ENCODE peak calls at places on chromosomes 16 and 17, in six cellular contexts. U is left ventricle myocardium inferior, M is cardiac muscle cell, E is heart left ventricle, Q is sigmoid colon, G is A549. B is an unnamed sample. For H3K9me3, the result is how much of the 10 kb centered on the place peaks cover.

GRCh38 chr17:32569171-32570080 is 82.6 kb downstream of the CDK5R1 start:
- DNase-seq in U (no peak), M (no peak), E (no peak), Q (no peak), G (no peak), B (no peak)

GRCh38 chr17:48770954-48771353 is 42.4 kb upstream of the HOXB13 start:
- DNase-seq in U (no peak), M (no peak), E (no peak), Q (no peak), G (no peak), B (no peak)

GRCh38 chr17:76515291-76515949 is 14.2 kb upstream of the RHBDF2 start:
- DNase-seq in U (peak), M (no peak), E (no peak), Q (peak), G (no peak), B (peak)

GRCh38 chr16:85209526-85210121 is 97.4 kb upstream of the CIBAR2 start:
- DNase-seq in U (peak), M (no peak), E (peak), Q (no peak), G (no peak), B (no peak)

GRCh38 chr16:85310868-85311585 is 198.8 kb upstream of the CIBAR2 start:
- DNase-seq in U (peak), M (peak), E (no peak), Q (no peak), G (no peak), B (no peak)

GRCh38 chr17:18267927-18268711 is 7.7 kb downstream of the MIEF2 start:
- DNase-seq in U (no peak), M (peak), E (no peak), Q (no peak), G (no peak), B (no peak)

GRCh38 chr17:40191237-40192208 is 14.3 kb downstream of the RAPGEFL1 start:
- DNase-seq in U (peak), M (peak), E (peak), Q (peak), G (peak), B (peak)

GRCh38 chr16:31182391-31182790 is 2.5 kb downstream of the FUS start:
- DNase-seq in U (no peak), M (no peak), E (no peak), Q (no peak), G (no peak), B (no peak)

GRCh38 chr16:74743668-74744299 is 30.8 kb downstream of the FA2H start:
- DNase-seq in U (no peak), M (no peak), E (no peak), Q (no peak), G (peak), B (no peak)

GRCh38 chr17:9768381-9768934 is 22.9 kb downstream of the DHRS7C start:
- DNase-seq in U (no peak), M (peak), E (no peak), Q (no peak), G (peak), B (no peak)

GRCh38 chr16:73065617-73066313 is 17.8 kb upstream of the ZFHX3 start:
- DNase-seq in U (peak), M (no peak), E (no peak), Q (peak), G (no peak), B (no peak)

GRCh38 chr17:65515959-65516948 is 45.2 kb downstream of the AXIN2 start:
- DNase-seq in U (no peak), M (no peak), E (no peak), Q (peak), G (no peak), B (no peak)

GRCh38 chr16:57689772-57690558 is 4.6 kb upstream of the DRC7 start:
- DNase-seq in U (no peak), M (peak), E (peak), Q (peak), G (no peak), B (peak)

GRCh38 chr16:17369441-17369951 is 101.3 kb downstream of the XYLT1 start:
- DNase-seq in U (peak), M (no peak), E (peak), Q (no peak), G (no peak), B (peak)

GRCh38 chr16:106623-107324 is 28.7 kb downstream of the MPG start:
- DNase-seq in U (no peak), M (peak), E (peak), Q (no peak), G (peak), B (peak)

GRCh38 chr17:58364270-58364942 is 12.4 kb upstream of the SUPT4H1 start:
- DNase-seq in U (no peak), M (peak), E (no peak), Q (no peak), G (no peak), B (no peak)

GRCh38 chr16:15482068-15482747 is 47.8 kb downstream of the BMERB1 start:
- DNase-seq in U (peak), M (no peak), E (peak), Q (peak), G (peak), B (no peak)

GRCh38 chr17:17147821-17148220 is 58.3 kb downstream of the PLD6 start:
- DNase-seq in U (no peak), M (no peak), E (no peak), Q (no peak), G (no peak), B (no peak)

GRCh38 chr16:30829130-30830071 is 42.4 kb upstream of the ZNF629 start:
- DNase-seq in U (no peak), M (no peak), E (no peak), Q (no peak), G (peak), B (no peak)

GRCh38 chr16:66298006-66298405 is 68.5 kb upstream of the CDH5 start:
- DNase-seq in U (no peak), M (no peak), E (no peak), Q (peak), G (no peak), B (no peak)

GRCh38 chr16:3013491-3013951 is 798 bp downstream of the CLDN9 start:
- DNase-seq in U (no peak), M (no peak), E (no peak), Q (no peak), G (no peak), B (no peak)

GRCh38 chr16:80433617-80434016 is 107.2 kb upstream of the DYNLRB2 start:
- DNase-seq in U (no peak), M (no peak), E (no peak), Q (no peak), G (no peak), B (no peak)

GRCh38 chr17:80263253-80264047 is 2.8 kb downstream of the RNF213 start:
- DNase-seq in U (peak), M (no peak), E (peak), Q (peak), G (peak), B (peak)

GRCh38 chr16:77231047-77231446 is 31.8 kb downstream of the SYCE1L start:
- DNase-seq in U (no peak), M (no peak), E (no peak), Q (no peak), G (no peak), B (no peak)

GRCh38 chr16:31480851-31481250 is 2.1 kb upstream of the SLC5A2 start:
- DNase-seq in U (peak), M (no peak), E (no peak), Q (no peak), G (no peak), B (no peak)

GRCh38 chr17:49978501-49978900 is 9.5 kb downstream of the DLX4 start:
- DNase-seq in U (no peak), M (no peak), E (no peak), Q (no peak), G (no peak), B (no peak)

GRCh38 chr17:80219777-80220708 is at the start of the genes SGSH and SLC26A11:
- DNase-seq in U (peak), M (peak), E (peak), Q (peak), G (peak), B (peak)

GRCh38 chr17:74951680-74952421 is 16.2 kb downstream of the OTOP3 start:
- DNase-seq in U (no peak), M (no peak), E (no peak), Q (no peak), G (no peak), B (no peak)

GRCh38 chr17:74952431-74953128 is 16.9 kb downstream of the OTOP3 start:
- DNase-seq in U (no peak), M (no peak), E (no peak), Q (no peak), G (no peak), B (no peak)

GRCh38 chr17:74954665-74955421 is 17.7 kb downstream of the HID1 start:
- DNase-seq in U (no peak), M (no peak), E (no peak), Q (no peak), G (no peak), B (no peak)

GRCh38 chr17:74954115-74954514 is 18.4 kb downstream of the OTOP3 start:
- DNase-seq in U (no peak), M (no peak), E (no peak), Q (no peak), G (no peak), B (no peak)

GRCh38 chr17:74953129-74953687 is 17.5 kb downstream of the OTOP3 start:
- DNase-seq in U (no peak), M (no peak), E (no peak), Q (no peak), G (no peak), B (no peak)
- H3K9me3 ChIP-seq in U (under half), M (under half), E (under half), Q (under half), G (under half), B (under half)

DNA sequence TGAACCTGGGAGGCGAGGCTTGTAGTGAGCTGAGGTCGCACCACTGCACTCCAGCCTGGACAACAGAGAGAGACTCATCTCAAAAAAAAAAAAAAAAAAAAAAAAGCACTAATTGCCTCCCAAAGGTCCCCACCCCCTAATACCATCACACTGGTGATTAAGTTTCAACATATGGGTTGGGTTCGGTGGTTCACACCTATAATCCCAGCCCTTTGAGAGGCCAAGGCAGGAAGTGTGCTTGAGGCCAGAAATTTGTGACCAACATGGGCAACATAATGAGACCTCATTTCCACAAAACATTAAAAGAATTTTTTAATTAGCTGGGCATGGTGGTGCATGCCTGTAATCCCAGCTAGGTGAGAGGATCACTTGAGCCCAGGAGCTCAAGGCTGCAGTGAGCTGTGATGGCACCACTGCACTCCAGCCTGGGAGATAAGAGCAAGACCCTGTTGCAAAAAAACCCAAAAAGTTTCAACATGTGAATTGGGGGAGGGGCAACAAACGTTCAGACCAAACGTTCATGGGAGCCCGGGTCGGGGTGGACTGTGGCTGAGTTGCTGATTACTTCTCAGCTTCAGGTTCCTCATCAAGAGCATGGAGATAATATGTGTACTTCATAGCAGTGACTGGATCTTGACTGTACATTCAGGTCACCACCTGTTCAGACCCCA is 62.1 kb upstream of the NOL11 start:
- DNase-seq in U (no peak), M (no peak), E (no peak), Q (no peak), G (no peak), B (no peak)
- H3K9me3 ChIP-seq in U (under half), M (under half), E (under half), Q (under half), G (under half), B (under half)

GRCh38 chr17:26818736-26819135 is 475.2 kb upstream of the WSB1 start:
- DNase-seq in U (no peak), M (no peak), E (no peak), Q (no peak), G (peak), B (no peak)
- H3K9me3 ChIP-seq in U (half or more), M (under half), E (half or more), Q (under half), G (half or more), B (under half)

GRCh38 chr17:54455251-54455868 is 445.3 kb upstream of the TOM1L1 start:
- DNase-seq in U (no peak), M (no peak), E (no peak), Q (no peak), G (peak), B (no peak)
- H3K9me3 ChIP-seq in U (half or more), M (under half), E (under half), Q (under half), G (under half), B (under half)

GRCh38 chr16:23920899-23921298 is 85.1 kb downstream of the PRKCB start:
- DNase-seq in U (no peak), M (no peak), E (no peak), Q (no peak), G (no peak), B (no peak)

GRCh38 chr16:23922406-23922805 is 86.6 kb downstream of the PRKCB start:
- DNase-seq in U (no peak), M (no peak), E (no peak), Q (no peak), G (no peak), B (no peak)

GRCh38 chr16:23917621-23918020 is 81.8 kb downstream of the PRKCB start:
- DNase-seq in U (no peak), M (no peak), E (no peak), Q (no peak), G (no peak), B (no peak)

GRCh38 chr16:23924138-23924537 is 88.4 kb downstream of the PRKCB start:
- DNase-seq in U (no peak), M (no peak), E (no peak), Q (no peak), G (no peak), B (no peak)

DNA sequence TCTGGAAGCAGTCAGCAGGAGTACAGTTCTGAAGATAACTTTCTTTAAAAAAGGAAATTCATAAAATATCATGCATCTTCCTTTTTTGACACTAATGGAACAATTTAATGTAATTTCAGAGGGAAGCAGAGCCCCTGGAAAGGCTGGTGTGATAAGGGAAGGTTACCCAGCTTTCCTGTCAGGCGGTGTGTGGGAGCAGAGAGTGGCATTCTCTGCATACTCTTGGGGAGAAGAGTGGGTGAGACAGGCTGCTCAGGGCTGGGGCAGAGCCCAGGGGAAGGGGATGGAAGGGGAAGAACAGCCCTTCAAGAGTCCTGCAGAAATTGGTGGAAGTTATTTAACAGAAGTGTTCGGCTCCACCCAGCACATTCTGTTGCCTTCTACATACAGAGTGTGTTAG is 84.7 kb downstream of the PRKCB start:
- DNase-seq in U (no peak), M (no peak), E (no peak), Q (no peak), G (no peak), B (no peak)
- H3K9me3 ChIP-seq in U (under half), M (under half), E (under half), Q (under half), G (under half), B (under half)

GRCh38 chr16:35602116-35602515 is 2142.7 kb downstream of the TP53TG3F start:
- DNase-seq in U (no peak), M (no peak), E (no peak), Q (no peak), G (no peak), B (no peak)
- H3K9me3 ChIP-seq in U (under half), M (under half), E (under half), Q (under half), G (under half), B (under half)

DNA sequence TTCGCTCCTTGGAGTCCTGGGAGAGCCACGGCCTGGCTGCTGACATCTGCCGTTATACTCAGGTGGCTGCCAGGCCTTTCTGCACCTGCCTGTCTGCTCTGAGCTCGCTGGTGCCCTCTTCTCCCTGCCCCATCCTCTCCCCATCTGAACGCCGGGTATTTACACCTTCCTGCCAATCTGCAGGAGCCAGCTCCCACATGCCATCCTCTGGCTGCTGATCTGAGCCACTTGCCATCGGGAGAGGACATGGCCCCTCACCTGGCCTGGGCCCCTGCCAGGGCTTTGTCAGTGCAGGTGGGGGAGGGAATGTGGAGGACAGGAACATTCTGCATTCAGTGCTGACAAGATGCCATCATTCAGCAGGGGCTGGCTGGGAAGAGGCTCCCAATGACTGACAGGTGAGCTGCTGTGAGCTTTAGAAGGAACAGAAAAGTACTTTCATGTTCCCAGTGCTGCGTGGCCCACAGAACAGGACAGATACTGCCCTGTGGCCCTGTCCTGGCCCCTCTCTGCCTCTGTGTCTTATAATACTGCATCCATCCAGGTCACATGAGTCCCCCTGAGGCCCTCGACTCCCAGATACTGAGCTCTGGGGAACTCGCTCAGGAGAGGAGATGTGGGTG is 96.3 kb upstream of the ZNF469 start:
- DNase-seq in U (no peak), M (no peak), E (no peak), Q (no peak), G (no peak), B (no peak)
- H3K9me3 ChIP-seq in U (under half), M (under half), E (under half), Q (under half), G (half or more), B (under half)

DNA sequence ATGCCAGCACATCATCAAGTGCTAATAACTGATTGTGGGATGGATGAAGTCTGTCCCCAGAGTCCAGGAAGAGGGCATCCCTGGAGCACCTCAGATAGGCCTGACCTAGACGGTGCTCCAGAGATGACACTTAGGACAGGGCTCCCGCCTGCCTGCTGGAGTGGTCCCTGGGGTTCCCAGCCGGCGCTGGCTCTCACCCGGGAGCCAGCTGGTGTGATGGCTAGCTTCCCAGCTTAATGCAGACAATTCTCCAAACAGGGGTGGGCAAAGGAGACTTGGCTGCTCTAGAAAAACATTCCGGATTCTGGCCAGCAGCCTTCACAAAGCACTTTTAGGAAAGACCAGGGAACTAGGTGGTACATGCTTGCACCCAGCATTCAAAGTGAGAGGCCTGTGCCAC is 18.6 kb downstream of the ACE start:
- DNase-seq in U (no peak), M (no peak), E (no peak), Q (no peak), G (no peak), B (no peak)
- H3K9me3 ChIP-seq in U (under half), M (under half), E (under half), Q (under half), G (under half), B (under half)

GRCh38 chr16:27437946-27438345 is 36.0 kb downstream of the IL21R start:
- DNase-seq in U (no peak), M (no peak), E (peak), Q (peak), G (no peak), B (no peak)
- H3K9me3 ChIP-seq in U (under half), M (under half), E (under half), Q (under half), G (under half), B (under half)

DNA sequence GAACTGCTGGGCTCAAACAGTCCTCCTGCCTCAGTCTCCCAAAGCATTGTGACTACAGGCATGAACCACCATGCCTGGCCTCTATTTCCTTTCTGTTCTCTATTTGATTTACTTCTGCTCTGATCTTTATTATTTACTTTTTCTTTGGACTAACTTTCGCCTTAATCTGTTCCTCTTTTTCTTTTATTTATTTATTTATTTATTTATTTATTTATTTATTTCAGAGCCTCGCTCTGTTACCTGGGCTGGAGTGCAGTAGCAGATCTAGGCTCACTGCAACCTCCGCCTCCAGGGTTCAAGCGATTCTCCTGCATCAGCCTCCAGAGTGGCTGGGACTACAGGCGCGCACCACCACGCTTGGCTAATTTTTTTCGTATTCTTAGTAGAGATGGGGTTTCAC is 1158.3 kb upstream of the GOT2 start:
- DNase-seq in U (no peak), M (no peak), E (no peak), Q (no peak), G (no peak), B (no peak)
- H3K9me3 ChIP-seq in U (under half), M (under half), E (under half), Q (under half), G (under half), B (under half)